ENCODE peak calls at places on chromosome 19, in ten cellular contexts. O, M, C, X, V, B, Z, G, K and U are unnamed samples.

GRCh38 chr19:4369109-4369887 is 25.9 kb downstream of the MPND start:
- DNase-seq in B (no peak), V (no peak), Z (peak; percentile 53), C (peak; percentile 44), X (no peak), O (peak; percentile 66), K (peak; percentile 70), G (peak; percentile 82), M (peak; percentile 64), U (peak; percentile 77)

GRCh38 chr19:4575978-4576933 is 16.8 kb upstream of the SEMA6B start:
- DNase-seq in G (peak; percentile 77), V (peak; percentile 27), C (peak; percentile 78), X (peak; percentile 79), M (peak; percentile 74), B (peak; percentile 76), Z (peak; percentile 70), K (peak; percentile 68), O (peak; percentile 66), U (peak; percentile 34)

GRCh38 chr19:4831351-4832340 is at the start of gene TICAM1:
- DNase-seq in M (peak; percentile 73), C (peak; percentile 35), X (peak; percentile 63), K (peak; percentile 83), O (peak; percentile 71), G (peak; percentile 89), V (peak; percentile 65), Z (peak; percentile 75), B (peak; percentile 84), U (peak; percentile 49)

GRCh38 chr19:399370-399769 is 9.6 kb downstream of the C2CD4C start:
- DNase-seq in M (no peak), X (no peak), B (no peak), C (no peak), V (no peak), O (peak; percentile 24), K (peak; percentile 12), G (no peak), Z (no peak), U (no peak)

GRCh38 chr19:35048911-35049411 is 7.4 kb downstream of the HPN start:
- DNase-seq in C (no peak), B (no peak), K (peak; percentile 69), X (no peak), O (no peak), V (no peak), Z (no peak), M (no peak), G (no peak), U (peak; percentile 62)

GRCh38 chr19:4705413-4706131 is 18.1 kb downstream of the DPP9 start:
- DNase-seq in B (no peak), X (no peak), Z (no peak), M (no peak), V (no peak), C (no peak), K (no peak), G (no peak), O (no peak), U (no peak)

GRCh38 chr19:49927526-49928264 is 1.3 kb upstream of the ATF5 start:
- DNase-seq in V (no peak), G (no peak), C (no peak), M (no peak), B (no peak), K (no peak), Z (no peak), O (no peak), X (no peak), U (no peak)

GRCh38 chr19:4557971-4558941 is 1.2 kb downstream of the SEMA6B start:
- DNase-seq in G (no peak), C (no peak), X (no peak), M (no peak), O (no peak), Z (peak; percentile 64), B (no peak), K (no peak), V (no peak), U (no peak)

GRCh38 chr19:4525563-4526002 is 7.3 kb upstream of the PLIN4 start:
- DNase-seq in M (no peak), O (no peak), X (no peak), G (no peak), K (peak; percentile 14), C (no peak), B (no peak), Z (no peak), V (no peak), U (no peak)

GRCh38 chr19:16112778-16113177 is 1.1 kb downstream of the RAB8A start:
- DNase-seq in K (no peak), X (no peak), V (no peak), O (no peak), M (no peak), C (no peak), G (no peak), B (no peak), Z (peak; percentile 81), U (no peak)

GRCh38 chr19:5141278-5141925 is 172.5 kb downstream of the KDM4B start:
- DNase-seq in M (no peak), X (no peak), G (no peak), C (no peak), B (no peak), V (peak; percentile 45), Z (no peak), O (no peak), K (no peak), U (no peak)

GRCh38 chr19:2059422-2060201 is 8.6 kb upstream of the MKNK2 start:
- DNase-seq in M (no peak), O (peak; percentile 79), K (no peak), C (no peak), G (peak; percentile 93), Z (peak; percentile 89), B (peak; percentile 89), X (peak; percentile 78), V (peak; percentile 61), U (peak; percentile 66)
- TF ChIP-seq POLR2A in M (no peak), O (no peak), K (peak; percentile 58), C (no peak), G (peak; percentile 81), Z (peak; percentile 39), B (no peak), X (no peak), V (no peak), U (peak; percentile 63)

DNA sequence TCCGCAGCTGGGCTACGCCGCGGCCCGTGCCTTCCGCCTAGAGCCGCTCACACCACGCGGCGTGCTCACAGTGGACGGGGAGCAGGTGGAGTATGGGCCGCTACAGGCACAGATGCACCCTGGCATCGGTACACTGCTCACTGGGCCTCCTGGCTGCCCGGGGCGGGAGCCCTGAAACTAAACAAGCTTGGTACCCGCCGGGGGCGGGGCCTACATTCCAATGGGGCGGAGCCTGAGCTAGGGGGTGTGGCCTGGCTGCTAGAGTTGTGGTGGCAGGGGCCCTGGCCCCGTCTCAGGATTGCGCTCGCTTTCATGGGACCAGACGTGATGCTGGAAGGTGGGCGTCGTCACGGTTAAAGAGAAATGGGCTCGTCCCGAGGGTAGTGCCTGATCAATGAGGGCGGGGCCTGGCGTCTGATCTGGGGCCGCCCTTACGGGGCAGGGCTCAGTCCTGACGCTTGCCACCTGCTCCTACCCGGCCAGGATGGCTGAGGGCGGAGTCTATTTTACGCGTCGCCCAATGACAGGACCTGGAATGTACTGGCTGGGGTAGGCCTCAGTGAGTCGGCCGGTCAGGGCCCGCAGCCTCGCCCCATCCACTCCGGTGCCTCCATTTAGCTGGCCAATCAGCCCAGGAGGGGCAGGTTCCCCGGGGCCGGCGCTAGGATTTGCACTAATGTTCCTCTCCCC is 7.4 kb downstream of the DBP start:
- DNase-seq in G (peak; percentile 94), O (no peak), C (no peak), M (no peak), B (peak; percentile 87), V (no peak), X (no peak), Z (peak; percentile 88), K (peak; percentile 42), U (no peak)
- TF ChIP-seq POLR2A in G (peak; percentile 38), O (no peak), C (no peak), M (no peak), B (peak; percentile 11), V (no peak), X (no peak), Z (no peak), K (no peak), U (no peak)

GRCh38 chr19:33823341-33823740 is 26.7 kb downstream of the KCTD15 start:
- DNase-seq in G (no peak), B (no peak), M (no peak), Z (no peak), C (no peak), K (no peak), O (no peak), X (no peak), V (no peak), U (no peak)

GRCh38 chr19:33819496-33819874 is 22.8 kb downstream of the KCTD15 start:
- DNase-seq in K (no peak), O (no peak), V (no peak), C (no peak), G (no peak), X (no peak), Z (no peak), B (no peak), M (no peak), U (no peak)

GRCh38 chr19:33821871-33822270 is 25.2 kb downstream of the KCTD15 start:
- DNase-seq in B (no peak), V (no peak), Z (no peak), O (no peak), M (no peak), K (no peak), G (no peak), X (no peak), C (no peak), U (no peak)

GRCh38 chr19:33818426-33818825 is 21.8 kb downstream of the KCTD15 start:
- DNase-seq in X (no peak), K (no peak), Z (no peak), M (no peak), B (no peak), C (no peak), G (no peak), V (no peak), O (no peak), U (no peak)

DNA sequence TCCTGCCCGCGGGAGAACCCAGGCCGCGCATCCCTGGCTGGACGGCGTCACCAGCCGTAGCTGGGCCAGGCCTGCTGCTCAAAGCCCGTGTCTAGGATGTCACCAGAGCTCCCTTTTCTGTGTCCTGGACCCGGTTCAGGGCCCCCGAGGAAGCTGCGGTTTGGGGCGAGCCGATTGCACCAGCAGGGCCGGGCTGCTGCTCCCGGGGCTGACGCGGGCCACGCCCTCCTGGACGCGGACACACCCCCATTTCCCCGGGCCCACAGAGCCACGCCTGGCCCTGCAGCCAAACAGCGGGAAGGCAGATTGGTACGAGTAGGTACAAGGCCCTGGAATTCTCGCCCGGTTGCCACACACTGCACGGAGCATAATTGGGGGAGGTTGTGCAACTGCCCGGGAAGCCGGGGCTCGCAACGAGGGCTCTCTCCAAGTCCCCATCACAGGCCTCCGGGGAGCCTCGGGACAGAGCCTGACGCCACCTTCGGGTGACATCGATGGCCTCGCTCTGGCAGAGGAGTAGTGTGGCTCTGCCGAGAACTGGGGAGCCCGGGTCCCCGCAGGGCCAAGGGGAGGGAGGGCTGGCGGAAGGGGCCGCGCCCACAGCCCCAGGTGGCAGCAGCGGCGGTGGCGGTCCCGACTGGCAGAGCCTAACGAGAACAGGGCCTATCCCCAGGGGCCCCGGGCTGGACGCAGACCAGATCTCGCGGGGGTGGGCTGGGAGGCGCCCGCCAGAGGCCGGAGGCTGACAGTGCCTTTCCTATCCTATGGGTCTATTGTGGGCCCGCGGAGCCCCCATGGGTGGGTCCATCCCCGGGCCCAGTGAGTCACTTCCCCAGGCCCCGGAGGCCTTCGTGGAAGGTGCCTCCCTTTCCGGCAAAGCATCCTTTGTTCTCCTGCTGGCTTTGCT is 23.5 kb downstream of the KCTD15 start:
- DNase-seq in X (no peak), M (no peak), G (peak; percentile 80), K (peak; percentile 85), Z (peak; percentile 81), V (peak; percentile 12), B (peak; percentile 88), C (peak; percentile 54), O (no peak), U (peak; percentile 89)
- TF ChIP-seq POLR2A in X (no peak), M (no peak), G (no peak), K (peak; percentile 21), Z (no peak), V (no peak), B (no peak), C (no peak), O (no peak), U (no peak)

GRCh38 chr19:56978023-56978565 is 137.6 kb upstream of the PEG3 start:
- DNase-seq in K (no peak), C (no peak), B (no peak), X (no peak), V (no peak), Z (no peak), M (no peak), G (no peak), O (no peak), U (no peak)
- TF ChIP-seq POLR2A in K (no peak), C (no peak), B (no peak), X (no peak), V (no peak), Z (no peak), M (no peak), G (no peak), O (no peak), U (no peak)